ENCODE peak calls at places on chromosomes 5 and 9, in five cellular contexts. P is neural crest cell, F is lower lobe of right lung, V is AG04450, Y is sigmoid colon. N is an unnamed sample.

GRCh38 chr5:32326216-32326772 is 13.6 kb upstream of the MTMR12 start:
- DNase-seq in P (no peak), F (no peak), V (no peak), Y (no peak), N (peak; percentile 13)

GRCh38 chr5:101829255-101829654 is 466.8 kb downstream of the SLCO4C1 start:
- DNase-seq in P (no peak), F (no peak), V (no peak), Y (no peak), N (no peak)

GRCh38 chr9:88994820-88995180 is 3.5 kb downstream of the S1PR3 start:
- DNase-seq in P (no peak), F (no peak), V (no peak), Y (no peak), N (no peak)

GRCh38 chr9:115250646-115251045 is 132.7 kb upstream of the TNC start:
- DNase-seq in P (no peak), F (no peak), V (peak; percentile 96), Y (no peak), N (no peak)

GRCh38 chr9:81028504-81028903 is 660.8 kb downstream of the TLE1 start:
- DNase-seq in P (no peak), F (no peak), V (peak; percentile 74), Y (no peak), N (peak; percentile 39)

GRCh38 chr5:79831910-79832309 is 142.3 kb downstream of the CMYA5 start:
- DNase-seq in P (no peak), F (no peak), V (no peak), Y (no peak), N (no peak)

GRCh38 chr5:107373511-107374263 is 297.1 kb downstream of the EFNA5 start:
- DNase-seq in P (no peak), F (no peak), V (no peak), Y (no peak), N (no peak)

GRCh38 chr5:98927988-98928801 is 612 bp downstream of the CHD1 start:
- DNase-seq in P (peak; percentile 51), F (peak; percentile 73), V (no peak), Y (peak; percentile 88), N (peak; percentile 71)

GRCh38 chr5:2739360-2740050 is 12.0 kb downstream of the IRX2 start:
- DNase-seq in P (peak; percentile 33), F (peak; percentile 56), V (no peak), Y (no peak), N (no peak)

GRCh38 chr9:130051855-130052254 is 1.9 kb upstream of the GPR107 start:
- DNase-seq in P (no peak), F (no peak), V (no peak), Y (no peak), N (no peak)

GRCh38 chr9:99778308-99778707 is 43.4 kb upstream of the NR4A3 start:
- DNase-seq in P (no peak), F (no peak), V (peak; percentile 15), Y (no peak), N (no peak)

GRCh38 chr5:163306421-163306820 is 131.0 kb upstream of the CCNG1 start:
- DNase-seq in P (no peak), F (no peak), V (no peak), Y (no peak), N (no peak)

DNA sequence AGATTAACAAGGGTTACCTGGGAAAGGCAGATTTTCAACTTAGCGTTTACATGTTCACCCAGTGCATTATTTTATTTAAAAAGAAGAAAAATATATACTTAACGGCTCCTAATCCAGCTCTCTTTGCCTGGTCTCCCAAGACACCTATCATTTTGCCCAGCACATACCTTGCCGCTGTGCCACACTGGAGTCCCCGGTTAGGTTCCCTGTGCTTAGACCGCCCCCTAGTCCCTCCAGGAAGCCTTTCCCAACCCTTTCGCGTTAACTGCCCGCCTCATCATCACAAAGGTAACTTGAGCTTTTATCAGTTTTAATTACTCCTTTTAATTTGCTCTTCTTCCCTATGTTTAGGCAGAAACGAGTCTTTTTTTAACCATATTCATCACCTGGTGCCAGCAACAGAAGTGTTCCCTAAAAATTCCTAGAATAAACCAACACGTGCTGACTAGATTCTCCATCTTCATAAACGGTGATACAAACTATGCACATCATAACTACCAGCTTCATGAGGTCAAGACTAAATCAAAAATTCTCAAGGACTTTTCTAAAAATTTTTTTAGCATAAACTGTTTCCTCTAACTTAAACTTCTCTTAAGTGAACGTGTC is 19.7 kb downstream of the DNAJA1 start:
- DNase-seq in P (no peak), F (no peak), V (no peak), Y (no peak), N (peak; percentile 41)
- TF ChIP-seq CTCF in P (no peak), F (peak; percentile 16), V (peak; percentile 35), Y (no peak), N (no peak)

GRCh38 chr5:53569486-53569885 is 9.0 kb downstream of the NDUFS4 start:
- DNase-seq in P (no peak), F (no peak), V (no peak), Y (no peak), N (no peak)
- TF ChIP-seq CTCF in P (no peak), F (no peak), V (no peak), Y (no peak), N (no peak)

GRCh38 chr9:34637356-34638137 is at the start of gene SIGMAR1:
- DNase-seq in P (peak; percentile 95), F (peak; percentile 96), V (peak; percentile 82), Y (peak; percentile 97), N (peak; percentile 91)
- TF ChIP-seq CTCF in P (no peak), F (no peak), V (no peak), Y (no peak), N (no peak)

GRCh38 chr9:117448066-117448465 is 33.2 kb upstream of the ASTN2 start:
- DNase-seq in P (no peak), F (no peak), V (no peak), Y (no peak), N (no peak)
- TF ChIP-seq CTCF in P (peak; percentile 47), F (no peak), V (no peak), Y (no peak), N (no peak)

DNA sequence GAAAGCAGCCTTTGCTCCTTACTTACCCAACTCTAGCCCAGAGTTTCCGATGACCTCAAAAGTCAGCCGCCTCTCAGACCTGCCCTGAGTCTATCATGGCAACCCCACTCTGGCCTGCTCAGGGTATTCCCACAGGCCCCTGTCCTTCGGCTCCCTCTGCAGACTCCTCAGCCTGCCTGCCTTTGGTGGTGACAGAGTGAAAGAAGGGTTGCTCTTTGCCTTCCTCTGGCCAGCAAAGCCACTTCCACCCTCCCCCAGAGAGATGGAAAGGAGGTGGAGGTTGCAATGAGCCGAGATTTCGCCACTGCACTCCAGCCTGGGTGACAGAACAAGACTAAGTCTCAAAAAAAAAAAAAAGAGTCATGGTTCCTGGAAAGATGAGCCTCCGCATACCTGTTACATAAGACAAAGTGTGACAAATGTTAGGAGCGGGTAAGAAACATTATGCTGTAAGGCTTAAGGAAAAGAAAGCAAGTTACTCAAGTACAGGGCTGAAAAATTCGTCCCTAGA is 2.3 kb upstream of the SMIM33 start:
- DNase-seq in P (no peak), F (peak; percentile 77), V (no peak), Y (no peak), N (no peak)
- TF ChIP-seq CTCF in P (no peak), F (no peak), V (no peak), Y (no peak), N (no peak)

DNA sequence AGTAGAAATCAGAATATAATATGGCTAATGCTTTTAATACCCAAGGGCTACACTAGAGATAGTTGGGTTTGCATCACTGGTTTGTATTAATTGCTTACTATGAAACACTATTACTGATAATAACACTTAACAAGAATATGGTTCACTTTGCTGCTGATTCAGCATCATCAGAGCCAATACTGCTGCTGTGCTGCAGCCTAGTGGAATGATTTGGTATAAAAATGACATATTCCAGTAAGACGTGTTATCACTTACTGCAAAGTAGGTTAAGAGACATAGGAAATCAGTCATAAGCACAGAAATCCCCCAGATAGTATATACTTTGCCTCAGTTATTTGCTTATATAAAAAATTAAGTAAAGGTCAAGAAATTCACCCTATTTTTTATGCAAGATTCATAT is 2.8 kb downstream of the CDH10 start:
- DNase-seq in P (no peak), F (no peak), V (no peak), Y (no peak), N (peak; percentile 2)
- TF ChIP-seq CTCF in P (peak; percentile 71), F (peak; percentile 39), V (no peak), Y (no peak), N (peak; percentile 25)

DNA sequence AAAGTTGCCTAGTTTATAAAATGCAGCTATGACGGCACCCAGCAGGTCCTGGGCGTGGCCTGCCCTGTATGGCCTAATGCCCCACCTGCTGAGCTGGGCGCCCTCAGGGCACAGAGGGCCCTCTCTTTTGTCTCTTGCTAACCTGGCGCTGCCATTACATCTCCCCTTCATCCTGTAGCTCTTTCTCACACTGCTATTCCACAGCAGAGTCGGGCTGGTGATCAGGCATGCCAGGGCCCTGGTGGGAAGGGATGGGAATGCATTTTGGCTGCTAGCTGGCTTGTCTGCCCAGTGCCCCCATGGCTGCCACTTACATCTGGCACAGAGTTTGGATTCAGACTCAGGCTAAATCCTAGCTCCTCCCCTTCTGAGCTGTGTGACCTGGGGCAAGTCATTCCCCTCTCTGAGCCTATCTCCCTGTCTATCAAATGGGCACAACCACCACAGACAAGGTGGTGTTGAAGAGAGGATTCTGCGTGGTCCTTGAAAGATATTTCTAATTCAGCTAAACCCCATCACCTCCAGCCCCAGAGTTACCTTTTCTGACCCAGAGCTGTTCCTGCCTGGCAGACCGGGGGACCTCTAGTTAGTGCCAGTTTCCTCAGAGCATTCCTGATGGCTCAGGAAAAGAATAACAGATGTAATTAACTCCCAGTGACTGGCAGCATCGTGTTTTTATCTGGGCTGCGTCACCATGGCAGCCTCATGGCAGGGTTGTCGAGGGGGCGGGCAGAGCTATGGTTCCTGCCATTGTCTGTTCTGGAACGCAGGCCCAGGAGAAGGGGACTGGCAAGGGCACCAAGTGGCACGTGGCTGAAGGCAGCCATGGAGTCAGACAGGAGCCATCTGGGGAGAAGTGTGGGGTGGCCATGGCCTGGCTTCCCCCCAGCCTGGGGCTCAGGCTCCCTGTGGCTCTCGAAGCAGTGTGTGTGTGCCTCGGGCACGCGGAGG is 6.3 kb downstream of the PRR7 start:
- DNase-seq in P (no peak), F (no peak), V (no peak), Y (no peak), N (no peak)
- TF ChIP-seq CTCF in P (no peak), F (no peak), V (no peak), Y (no peak), N (no peak)